ENCODE peak calls at places on chromosome X, in eight cellular contexts. One of them, this sample, is unnamed.

GRCh38 chrX:45748443-45748842 is 547.8 kb upstream of the DIPK2B start:
- DNase-seq in lower lobe of right lung: no peak
- DNase-seq in heart left ventricle: no peak
- DNase-seq in psoas muscle: no peak
- DNase-seq in A673: no peak
- DNase-seq in keratinocyte: peak; percentile 25
- DNase-seq in uterus: no peak
- DNase-seq in upper lobe of right lung: no peak
- DNase-seq in this sample: no peak

GRCh38 chrX:119004920-119005524 is 30.6 kb downstream of the LONRF3 start:
- DNase-seq in uterus: peak; percentile 51
- DNase-seq in upper lobe of right lung: peak; percentile 67
- DNase-seq in lower lobe of right lung: peak; percentile 59
- DNase-seq in heart left ventricle: peak; percentile 39
- DNase-seq in keratinocyte: no peak
- DNase-seq in A673: peak; percentile 49
- DNase-seq in psoas muscle: peak; percentile 47
- DNase-seq in this sample: no peak

GRCh38 chrX:56947695-56948094 is 47.6 kb downstream of the SPIN3 start:
- DNase-seq in keratinocyte: peak; percentile 5
- DNase-seq in heart left ventricle: no peak
- DNase-seq in psoas muscle: no peak
- DNase-seq in lower lobe of right lung: no peak
- DNase-seq in upper lobe of right lung: no peak
- DNase-seq in uterus: no peak
- DNase-seq in A673: no peak
- DNase-seq in this sample: no peak

GRCh38 chrX:116749943-116750342 is 287.2 kb upstream of the CT83 start:
- DNase-seq in lower lobe of right lung: no peak
- DNase-seq in psoas muscle: no peak
- DNase-seq in uterus: no peak
- DNase-seq in A673: no peak
- DNase-seq in keratinocyte: peak; percentile 52
- DNase-seq in heart left ventricle: no peak
- DNase-seq in upper lobe of right lung: no peak
- DNase-seq in this sample: no peak

GRCh38 chrX:22090181-22090580 is 58.1 kb downstream of the PHEX start:
- DNase-seq in A673: no peak
- DNase-seq in upper lobe of right lung: no peak
- DNase-seq in psoas muscle: no peak
- DNase-seq in keratinocyte: no peak
- DNase-seq in heart left ventricle: no peak
- DNase-seq in lower lobe of right lung: no peak
- DNase-seq in uterus: no peak
- DNase-seq in this sample: no peak

GRCh38 chrX:21438792-21439191 is 64.6 kb downstream of the CNKSR2 start:
- DNase-seq in A673: no peak
- DNase-seq in uterus: no peak
- DNase-seq in upper lobe of right lung: no peak
- DNase-seq in psoas muscle: no peak
- DNase-seq in lower lobe of right lung: no peak
- DNase-seq in keratinocyte: no peak
- DNase-seq in heart left ventricle: no peak
- DNase-seq in this sample: no peak

GRCh38 chrX:37800762-37801161 is 20.9 kb downstream of the CYBB start:
- DNase-seq in upper lobe of right lung: no peak
- DNase-seq in uterus: no peak
- DNase-seq in A673: no peak
- DNase-seq in lower lobe of right lung: no peak
- DNase-seq in heart left ventricle: no peak
- DNase-seq in psoas muscle: no peak
- DNase-seq in keratinocyte: no peak
- DNase-seq in this sample: no peak

GRCh38 chrX:22081475-22082092 is 49.5 kb downstream of the PHEX start:
- DNase-seq in heart left ventricle: peak; percentile 49
- DNase-seq in psoas muscle: peak; percentile 26
- DNase-seq in uterus: peak; percentile 47
- DNase-seq in A673: peak; percentile 67
- DNase-seq in keratinocyte: no peak
- DNase-seq in lower lobe of right lung: peak; percentile 52
- DNase-seq in upper lobe of right lung: peak; percentile 63
- DNase-seq in this sample: no peak

GRCh38 chrX:68060506-68061205 is 372.6 kb downstream of the OPHN1 start:
- DNase-seq in psoas muscle: no peak
- DNase-seq in uterus: no peak
- DNase-seq in upper lobe of right lung: no peak
- DNase-seq in lower lobe of right lung: no peak
- DNase-seq in heart left ventricle: no peak
- DNase-seq in keratinocyte: no peak
- DNase-seq in A673: no peak
- DNase-seq in this sample: no peak

GRCh38 chrX:47690175-47690574 is 31.2 kb upstream of the UXT start:
- DNase-seq in A673: no peak
- DNase-seq in lower lobe of right lung: no peak
- DNase-seq in psoas muscle: no peak
- DNase-seq in keratinocyte: no peak
- DNase-seq in heart left ventricle: no peak
- DNase-seq in upper lobe of right lung: no peak
- DNase-seq in uterus: no peak
- DNase-seq in this sample: no peak

GRCh38 chrX:47683171-47684145 is 24.5 kb upstream of the UXT start:
- DNase-seq in keratinocyte: no peak
- DNase-seq in psoas muscle: no peak
- DNase-seq in heart left ventricle: no peak
- DNase-seq in uterus: no peak
- DNase-seq in upper lobe of right lung: no peak
- DNase-seq in A673: no peak
- DNase-seq in lower lobe of right lung: no peak
- DNase-seq in this sample: no peak

DNA sequence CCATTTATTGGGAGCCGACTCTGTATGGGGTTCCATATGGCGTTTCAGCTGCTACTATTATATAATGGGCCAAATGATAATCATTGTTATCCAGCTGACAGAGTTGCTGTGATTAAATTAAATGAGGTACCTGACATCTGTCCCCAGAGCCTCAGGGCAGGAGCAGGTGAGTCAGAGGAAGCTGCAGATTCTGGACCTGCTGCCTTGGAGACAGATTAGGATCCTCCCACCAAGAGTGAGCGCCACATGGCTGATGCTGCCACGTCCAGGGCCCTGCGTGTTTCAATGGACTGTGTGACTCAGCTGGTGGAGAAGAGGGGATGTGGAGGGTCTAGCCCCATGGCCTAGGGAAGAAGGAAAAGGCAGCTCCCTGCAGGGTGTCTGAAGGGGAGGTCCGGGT is 28.3 kb upstream of the UXT start:
- DNase-seq in lower lobe of right lung: no peak
- DNase-seq in uterus: no peak
- DNase-seq in keratinocyte: no peak
- DNase-seq in heart left ventricle: no peak
- DNase-seq in upper lobe of right lung: no peak
- DNase-seq in psoas muscle: no peak
- DNase-seq in A673: no peak
- DNase-seq in this sample: no peak
- H3K27ac ChIP-seq in lower lobe of right lung: no peak overlapping the region
- H3K27ac ChIP-seq in uterus: no peak overlapping the region
- H3K27ac ChIP-seq in keratinocyte: no peak overlapping the region
- H3K27ac ChIP-seq in heart left ventricle: no peak overlapping the region
- H3K27ac ChIP-seq in upper lobe of right lung: no peak overlapping the region
- H3K27ac ChIP-seq in psoas muscle: no peak overlapping the region
- H3K27ac ChIP-seq in A673: no peak overlapping the region
- H3K27ac ChIP-seq in this sample: no peak overlapping the region

GRCh38 chrX:5959286-5959685 is 269.4 kb downstream of the NLGN4X start:
- DNase-seq in A673: no peak
- DNase-seq in upper lobe of right lung: no peak
- DNase-seq in lower lobe of right lung: no peak
- DNase-seq in heart left ventricle: no peak
- DNase-seq in uterus: no peak
- DNase-seq in psoas muscle: no peak
- DNase-seq in keratinocyte: no peak
- DNase-seq in this sample: no peak

GRCh38 chrX:5958523-5958922 is 270.1 kb downstream of the NLGN4X start:
- DNase-seq in upper lobe of right lung: no peak
- DNase-seq in heart left ventricle: no peak
- DNase-seq in lower lobe of right lung: no peak
- DNase-seq in A673: no peak
- DNase-seq in psoas muscle: no peak
- DNase-seq in keratinocyte: no peak
- DNase-seq in uterus: no peak
- DNase-seq in this sample: no peak

DNA sequence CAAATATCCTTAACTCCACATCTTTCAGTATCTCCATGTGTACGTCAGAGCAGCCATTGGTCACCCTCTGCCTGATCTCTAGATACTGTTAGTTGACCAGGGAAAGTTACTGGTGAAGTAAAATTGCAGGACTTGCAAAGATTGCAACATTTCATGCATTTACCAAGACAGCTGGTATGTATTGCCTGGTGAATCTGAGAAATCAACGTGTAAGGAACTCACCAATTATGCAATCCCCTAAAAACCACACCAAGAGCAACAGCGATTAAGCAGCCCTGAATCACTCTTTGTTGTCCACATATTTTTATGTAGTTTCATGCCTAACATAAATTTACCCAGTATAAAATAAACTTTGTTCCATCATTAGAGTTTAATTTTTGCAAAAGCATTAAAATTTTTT is 271.2 kb downstream of the NLGN4X start:
- DNase-seq in psoas muscle: no peak
- DNase-seq in uterus: no peak
- DNase-seq in keratinocyte: no peak
- DNase-seq in heart left ventricle: no peak
- DNase-seq in A673: peak; percentile 63
- DNase-seq in upper lobe of right lung: no peak
- DNase-seq in lower lobe of right lung: no peak
- DNase-seq in this sample: no peak
- H3K4me3 ChIP-seq in psoas muscle: no peak overlapping the region
- H3K4me3 ChIP-seq in uterus: no peak overlapping the region
- H3K4me3 ChIP-seq in keratinocyte: no peak overlapping the region
- H3K4me3 ChIP-seq in heart left ventricle: no peak overlapping the region
- H3K4me3 ChIP-seq in A673: peak overlapping the region; percentile 4
- H3K4me3 ChIP-seq in upper lobe of right lung: no peak overlapping the region
- H3K4me3 ChIP-seq in lower lobe of right lung: no peak overlapping the region
- H3K4me3 ChIP-seq in this sample: no peak overlapping the region

DNA sequence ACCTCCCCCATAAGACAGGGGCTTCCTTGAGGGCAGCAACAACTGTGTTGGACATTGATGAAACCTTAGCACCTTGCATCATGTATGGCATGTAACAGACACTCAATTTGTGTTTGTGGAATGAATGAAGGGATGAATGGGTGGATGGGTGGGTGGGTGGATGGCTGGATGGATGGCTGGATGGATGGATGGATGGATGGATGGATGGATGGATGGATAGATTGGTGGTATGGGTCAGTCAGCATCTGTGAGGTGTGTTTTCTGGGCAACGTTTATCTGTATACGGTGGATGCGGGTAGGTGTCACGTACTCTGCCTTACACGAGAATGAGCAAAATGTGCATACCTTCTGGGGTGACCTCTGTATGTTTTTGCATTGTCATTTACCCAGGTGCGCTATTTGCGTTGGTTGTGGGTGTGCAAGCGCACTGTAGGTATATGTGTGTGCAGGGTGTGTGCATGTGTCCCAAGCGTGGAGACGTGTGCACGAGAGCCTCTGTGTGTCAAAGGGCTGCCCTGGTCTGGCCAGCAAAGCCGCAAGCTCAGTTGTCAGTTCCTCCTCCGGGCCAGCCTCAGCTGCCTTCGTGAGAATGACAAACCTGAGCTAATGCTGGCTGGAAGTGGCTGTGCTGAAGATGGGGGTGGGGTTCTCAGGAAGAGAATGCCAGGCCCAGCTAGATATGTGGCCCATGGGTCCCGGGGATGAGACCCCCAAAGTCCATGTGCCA is 26.5 kb downstream of the ELF4 start:
- DNase-seq in A673: no peak
- DNase-seq in upper lobe of right lung: peak; percentile 65
- DNase-seq in lower lobe of right lung: peak; percentile 65
- DNase-seq in psoas muscle: no peak
- DNase-seq in keratinocyte: no peak
- DNase-seq in uterus: no peak
- DNase-seq in heart left ventricle: peak; percentile 25
- DNase-seq in this sample: no peak
- H3K27ac ChIP-seq in A673: no peak overlapping the region
- H3K27ac ChIP-seq in upper lobe of right lung: peak overlapping the region; percentile 55
- H3K27ac ChIP-seq in lower lobe of right lung: peak overlapping the region; percentile 62
- H3K27ac ChIP-seq in psoas muscle: no peak overlapping the region
- H3K27ac ChIP-seq in keratinocyte: no peak overlapping the region
- H3K27ac ChIP-seq in uterus: no peak overlapping the region
- H3K27ac ChIP-seq in heart left ventricle: no peak overlapping the region
- H3K27ac ChIP-seq in this sample: peak overlapping the region; percentile 76

GRCh38 chrX:155333701-155334100 is 713 bp downstream of the CLIC2 start:
- DNase-seq in lower lobe of right lung: no peak
- DNase-seq in uterus: no peak
- DNase-seq in A673: no peak
- DNase-seq in keratinocyte: no peak
- DNase-seq in psoas muscle: no peak
- DNase-seq in upper lobe of right lung: no peak
- DNase-seq in heart left ventricle: no peak
- DNase-seq in this sample: no peak
- H3K4me3 ChIP-seq in lower lobe of right lung: peak overlapping the region; percentile 54
- H3K4me3 ChIP-seq in uterus: peak overlapping the region; percentile 23
- H3K4me3 ChIP-seq in A673: no peak overlapping the region
- H3K4me3 ChIP-seq in keratinocyte: no peak overlapping the region
- H3K4me3 ChIP-seq in psoas muscle: peak overlapping the region; percentile 58
- H3K4me3 ChIP-seq in upper lobe of right lung: peak overlapping the region; percentile 49
- H3K4me3 ChIP-seq in heart left ventricle: peak overlapping the region; percentile 42
- H3K4me3 ChIP-seq in this sample: peak overlapping the region; percentile 41

DNA sequence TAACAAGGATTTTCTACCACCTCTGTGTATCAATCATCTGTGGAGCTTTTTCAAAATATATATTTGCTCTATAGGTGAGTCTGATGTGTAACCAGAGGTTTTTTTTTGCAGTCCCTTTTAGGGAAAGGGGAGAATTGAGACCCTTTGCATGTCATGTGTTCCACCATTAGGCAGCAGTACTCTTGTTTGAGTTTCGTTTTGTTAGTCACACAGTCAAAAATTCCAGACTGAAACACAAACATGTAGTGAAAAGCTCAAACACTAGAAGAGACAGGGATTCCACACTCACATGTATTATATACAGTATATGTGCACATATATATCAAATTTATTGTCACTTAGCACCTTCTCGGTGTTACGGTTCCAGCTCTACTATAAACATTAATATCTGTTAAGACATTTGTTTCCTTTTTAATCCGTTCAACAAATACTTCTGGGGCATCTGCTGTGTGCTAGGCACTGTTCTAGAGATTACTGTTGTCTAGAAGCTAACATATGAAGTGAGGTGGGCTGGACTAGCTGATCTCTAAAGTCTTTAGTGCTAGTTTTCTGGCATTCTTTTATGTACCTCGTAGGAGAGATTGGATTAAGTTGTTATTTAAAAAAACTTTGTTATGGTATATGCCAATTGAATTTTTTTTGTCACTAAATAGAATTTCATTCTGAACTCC is 5.5 kb downstream of the USP9X start:
- DNase-seq in lower lobe of right lung: no peak
- DNase-seq in upper lobe of right lung: no peak
- DNase-seq in psoas muscle: no peak
- DNase-seq in A673: no peak
- DNase-seq in heart left ventricle: no peak
- DNase-seq in keratinocyte: no peak
- DNase-seq in uterus: no peak
- DNase-seq in this sample: no peak
- H3K27ac ChIP-seq in lower lobe of right lung: no peak overlapping the region
- H3K27ac ChIP-seq in upper lobe of right lung: no peak overlapping the region
- H3K27ac ChIP-seq in psoas muscle: peak overlapping the region; percentile 21
- H3K27ac ChIP-seq in A673: no peak overlapping the region
- H3K27ac ChIP-seq in heart left ventricle: no peak overlapping the region
- H3K27ac ChIP-seq in keratinocyte: peak overlapping the region; percentile 54
- H3K27ac ChIP-seq in uterus: no peak overlapping the region
- H3K27ac ChIP-seq in this sample: no peak overlapping the region

This sample was measured in vagina.